ENCODE peak calls at places on chromosomes 7 and 10, in four cellular contexts. O is AG04450, U is brain microvascular endothelial cell, V is transverse colon. N is an unnamed sample.

GRCh38 chr10:1375805-1376170 is 319.6 kb downstream of the WDR37 start:
- DNase-seq in U (no peak), V (no peak), O (no peak), N (no peak)

GRCh38 chr7:32658034-32658944 is 163.0 kb downstream of the AVL9 start:
- DNase-seq in O (no peak), U (peak), V (peak), N (no peak)

GRCh38 chr10:126253613-126254002 is 134.7 kb downstream of the ADAM12 start:
- DNase-seq in U (no peak), V (no peak), O (no peak), N (no peak)

GRCh38 chr7:26011039-26011696 is 140.8 kb upstream of the NFE2L3 start:
- DNase-seq in U (no peak), O (no peak), V (peak), N (no peak)

GRCh38 chr7:72441791-72442190 is 29.7 kb upstream of the CALN1 start:
- DNase-seq in V (no peak), O (no peak), U (peak), N (no peak)

GRCh38 chr10:79116363-79116762 is 47.6 kb downstream of the ZMIZ1 start:
- DNase-seq in O (no peak), V (no peak), U (no peak), N (no peak)

GRCh38 chr7:330554-331230 is 40.7 kb downstream of the FOXL3 start:
- DNase-seq in V (no peak), O (no peak), U (no peak), N (no peak)

GRCh38 chr10:17292375-17292774 is 64.3 kb downstream of the VIM start:
- DNase-seq in V (no peak), O (no peak), U (no peak), N (no peak)

GRCh38 chr7:54014765-54015164 is 527.4 kb upstream of the VSTM2A start:
- DNase-seq in V (no peak), U (no peak), O (no peak), N (no peak)

GRCh38 chr10:35432781-35433338 is 96.6 kb downstream of the CCNY start:
- DNase-seq in U (no peak), V (no peak), O (no peak), N (no peak)

GRCh38 chr10:644943-645334 is 44.5 kb downstream of the DIP2C start:
- DNase-seq in O (no peak), V (peak), U (no peak), N (no peak)

GRCh38 chr10:100129424-100129823 is 47.8 kb upstream of the CPN1 start:
- DNase-seq in V (no peak), U (no peak), O (no peak), N (no peak)

GRCh38 chr7:14385074-14385473 is 395.6 kb upstream of the ETV1 start:
- DNase-seq in V (no peak), U (no peak), O (no peak), N (no peak)

GRCh38 chr10:8336629-8337331 is 282.3 kb downstream of the GATA3 start:
- DNase-seq in V (no peak), O (no peak), U (no peak), N (no peak)

GRCh38 chr10:8334631-8335030 is 280.1 kb downstream of the GATA3 start:
- DNase-seq in V (no peak), O (no peak), U (no peak), N (no peak)

GRCh38 chr10:8332730-8333111 is 278.2 kb downstream of the GATA3 start:
- DNase-seq in O (no peak), V (no peak), U (no peak), N (no peak)

GRCh38 chr10:8331387-8331786 is 276.9 kb downstream of the GATA3 start:
- DNase-seq in V (no peak), U (no peak), O (no peak), N (no peak)

GRCh38 chr10:8331896-8332729 is 277.6 kb downstream of the GATA3 start:
- DNase-seq in V (peak), O (no peak), U (peak), N (no peak)
- H3K4me3 ChIP-seq in V (peak), O (no peak), U (no peak), N (no peak)

GRCh38 chr10:22002531-22003110 is 909 bp downstream of the DNAJC1 start:
- DNase-seq in O (no peak), U (peak), V (no peak), N (no peak)
- TF ChIP-seq CTCF in O (no peak), U (no peak), V (no peak), N (no peak)

GRCh38 chr7:74093671-74094223 is 10.1 kb downstream of the LIMK1 start:
- DNase-seq in U (no peak), V (no peak), O (no peak), N (no peak)
- H3K4me3 ChIP-seq in U (no peak), V (no peak), O (no peak), N (peak)

DNA sequence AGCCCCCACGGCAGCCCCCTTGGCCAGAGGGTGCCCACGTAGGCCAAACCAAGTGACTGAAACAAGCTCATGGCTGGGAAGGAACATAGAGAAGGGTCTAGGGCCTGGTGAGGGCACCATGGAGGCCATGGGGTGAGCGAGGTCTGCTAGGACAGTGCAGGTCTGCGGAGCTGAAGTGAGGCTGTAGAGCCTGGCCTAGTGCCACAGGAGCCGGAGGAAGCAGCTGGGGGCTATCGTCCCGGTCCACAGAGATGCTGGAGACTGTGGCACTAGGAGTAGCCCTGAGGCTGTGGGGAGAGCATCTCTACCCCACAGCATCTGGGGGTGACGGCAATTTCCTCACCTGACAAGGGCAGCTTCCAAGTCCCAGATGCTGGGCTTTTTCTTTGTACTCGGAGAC is 150.3 kb downstream of the ZNF22 start:
- DNase-seq in V (no peak), U (no peak), O (no peak), N (no peak)
- TF ChIP-seq CTCF in V (no peak), U (no peak), O (no peak), N (no peak)

GRCh38 chr10:88386204-88386877 is 196.8 kb downstream of the RNLS start:
- DNase-seq in V (no peak), O (no peak), U (peak), N (no peak)
- H3K4me3 ChIP-seq in V (no peak), O (no peak), U (no peak), N (no peak)

DNA sequence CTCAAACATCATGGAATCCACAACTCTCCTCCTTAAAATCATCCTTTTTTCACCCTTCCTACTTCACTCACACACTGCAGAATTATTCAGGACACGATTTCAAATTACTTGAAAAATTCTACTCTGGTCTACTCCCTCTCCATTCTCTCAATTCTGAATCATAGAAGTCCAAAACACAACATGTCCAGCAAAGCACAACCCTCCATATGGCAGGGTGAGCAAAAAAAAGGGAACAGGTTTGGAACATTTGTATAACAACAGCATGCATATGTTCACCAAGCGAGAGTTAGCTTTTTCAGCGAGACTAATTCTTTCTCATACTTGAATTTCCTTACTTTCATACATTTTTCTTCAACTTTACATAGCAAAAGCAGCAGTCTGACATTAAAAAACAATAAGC is 73.4 kb downstream of the ABI1 start:
- DNase-seq in V (no peak), U (no peak), O (no peak), N (no peak)
- TF ChIP-seq CTCF in V (no peak), U (no peak), O (no peak), N (no peak)

GRCh38 chr10:27713906-27714305 is 31.7 kb downstream of the MKX start:
- DNase-seq in U (no peak), O (no peak), V (no peak), N (no peak)

GRCh38 chr10:27715505-27715904 is 30.1 kb downstream of the MKX start:
- DNase-seq in U (no peak), V (no peak), O (no peak), N (no peak)

GRCh38 chr10:27717191-27717590 is 28.4 kb downstream of the MKX start:
- DNase-seq in V (no peak), U (no peak), O (no peak), N (no peak)

GRCh38 chr10:27716521-27716920 is 29.1 kb downstream of the MKX start:
- DNase-seq in O (no peak), V (no peak), U (no peak), N (no peak)

GRCh38 chr10:27714349-27714748 is 31.3 kb downstream of the MKX start:
- DNase-seq in V (no peak), U (no peak), O (no peak), N (no peak)
- H3K4me3 ChIP-seq in V (no peak), U (no peak), O (no peak), N (no peak)

DNA sequence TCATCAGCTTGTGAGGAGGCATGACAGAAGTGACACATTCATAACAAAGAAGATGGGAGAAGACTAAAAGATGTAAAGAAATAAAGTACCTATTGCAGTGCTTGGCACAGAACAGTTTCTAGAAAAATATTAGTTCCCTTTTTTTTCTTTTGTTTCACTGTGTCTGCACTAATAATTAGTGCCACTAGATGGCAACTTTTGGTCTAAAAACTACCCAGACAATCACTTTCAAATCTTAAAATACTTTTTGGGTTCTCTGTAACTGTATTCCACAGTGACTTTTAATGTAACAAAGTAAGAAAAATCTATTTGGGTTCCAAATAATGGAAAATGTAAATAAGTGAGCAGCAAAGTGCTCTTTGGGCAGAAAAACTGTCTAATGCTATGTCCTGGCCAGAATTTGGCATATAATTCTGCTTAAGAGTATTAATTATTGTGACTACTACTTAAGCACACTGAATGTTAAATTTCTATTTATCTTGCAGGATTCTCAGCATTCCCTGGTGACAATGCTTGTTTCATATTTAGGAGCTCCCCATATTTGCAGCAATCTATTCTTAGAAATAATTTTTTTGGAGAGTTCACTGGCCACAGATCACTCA is 134.8 kb upstream of the KIF5B start:
- DNase-seq in O (no peak), U (no peak), V (no peak), N (no peak)
- TF ChIP-seq CTCF in O (peak), U (peak), V (peak), N (peak)

GRCh38 chr7:98679741-98680140 is 62.7 kb downstream of the NPTX2 start:
- DNase-seq in O (no peak), U (no peak), V (no peak), N (no peak)
- H3K4me3 ChIP-seq in O (no peak), U (no peak), V (no peak), N (no peak)

N was measured in AG04449.